ENCODE peak calls at places on chromosome 5, in four cellular contexts. H is neuronal stem cell, J is aorta, P is GM23338. L is an unnamed sample. For H3K4me1, the result is how much of the 10 kb centered on the place peaks cover.

GRCh38 chr5:20694121-20694520 is 706.1 kb upstream of the CDH18 start:
- DNase-seq in H (no peak), P (no peak), J (no peak), L (no peak)

GRCh38 chr5:143931389-143931984 is 119.5 kb downstream of the HMHB1 start:
- DNase-seq in H (no peak), J (no peak), P (no peak), L (no peak)

GRCh38 chr5:173240091-173241050 is 5.4 kb upstream of the NKX2-5 start:
- DNase-seq in P (peak), J (no peak), H (no peak), L (no peak)

GRCh38 chr5:173201636-173202265 is 33.3 kb downstream of the NKX2-5 start:
- DNase-seq in H (no peak), J (no peak), P (no peak), L (no peak)

GRCh38 chr5:138488481-138488945 is 23.2 kb downstream of the EGR1 start:
- DNase-seq in P (no peak), H (no peak), J (no peak), L (no peak)

GRCh38 chr5:170483701-170484458 is 19.9 kb upstream of the KCNIP1 start:
- DNase-seq in P (no peak), J (no peak), H (no peak), L (peak)

GRCh38 chr5:169083394-169084018 is 217.4 kb downstream of the SLIT3 start:
- DNase-seq in J (no peak), P (peak), H (no peak), L (no peak)

GRCh38 chr5:167440846-167441245 is 850.6 kb upstream of the WWC1 start:
- DNase-seq in J (no peak), H (no peak), P (no peak), L (no peak)

GRCh38 chr5:116702776-116703175 is 128.2 kb upstream of the SEMA6A start:
- DNase-seq in J (no peak), H (no peak), P (no peak), L (no peak)

GRCh38 chr5:159178978-159179377 is 30.4 kb downstream of the RNF145 start:
- DNase-seq in J (no peak), P (no peak), H (no peak), L (no peak)

GRCh38 chr5:61598140-61598539 is 266.1 kb downstream of the ZSWIM6 start:
- DNase-seq in P (no peak), J (no peak), H (no peak), L (no peak)

GRCh38 chr5:61600945-61601491 is 269.0 kb downstream of the ZSWIM6 start:
- DNase-seq in J (no peak), H (no peak), P (no peak), L (no peak)

GRCh38 chr5:61597684-61598083 is 265.6 kb downstream of the ZSWIM6 start:
- DNase-seq in H (no peak), J (no peak), P (no peak), L (no peak)

GRCh38 chr5:61600141-61600480 is 268.1 kb downstream of the ZSWIM6 start:
- DNase-seq in J (no peak), P (no peak), H (no peak), L (no peak)

GRCh38 chr5:61599370-61600140 is 267.5 kb downstream of the ZSWIM6 start:
- DNase-seq in J (no peak), H (no peak), P (no peak), L (no peak)
- H3K4me1 ChIP-seq in J (under half), H (under half), P (under half), L (under half)

DNA sequence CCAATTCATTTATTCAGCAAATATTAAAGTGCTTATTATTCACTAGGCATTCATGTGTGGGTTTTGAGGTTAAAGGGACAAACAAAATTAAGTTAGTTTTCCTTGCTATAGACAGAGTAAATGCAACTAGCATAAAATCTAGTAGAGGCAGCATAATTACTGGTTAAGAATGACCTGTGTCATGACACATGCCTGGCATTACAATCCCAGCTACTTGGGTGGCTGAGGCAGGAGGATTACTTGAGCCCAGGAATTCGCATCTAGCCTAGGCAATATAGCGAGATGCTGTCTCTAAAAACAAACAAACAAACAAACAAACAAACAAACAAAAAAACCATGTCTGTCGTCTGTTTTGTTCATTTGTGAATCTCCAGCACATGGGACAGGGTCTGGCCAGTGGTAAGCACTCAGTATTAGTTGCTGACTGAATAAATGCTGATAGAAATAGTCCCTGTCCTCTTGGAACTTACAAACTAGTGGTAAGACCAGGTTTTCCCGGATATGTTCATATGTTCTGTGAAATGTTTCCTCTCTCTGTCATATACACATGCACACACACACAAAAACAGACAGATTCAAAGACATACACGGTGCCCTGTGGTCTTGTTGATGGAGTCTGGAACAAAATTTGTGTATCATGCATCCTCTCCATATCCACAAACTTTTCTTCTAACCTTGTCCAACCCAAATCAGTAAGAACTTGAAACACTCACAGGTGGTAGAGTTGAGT is 41.8 kb upstream of the TNFAIP8 start:
- DNase-seq in P (no peak), H (no peak), J (no peak), L (no peak)
- H3K4me1 ChIP-seq in P (under half), H (under half), J (under half), L (under half)

GRCh38 chr5:119792154-119792799 is 162.9 kb downstream of the FAM170A start:
- DNase-seq in H (no peak), J (no peak), P (no peak), L (no peak)
- H3K4me1 ChIP-seq in H (under half), J (under half), P (under half), L (under half)

DNA sequence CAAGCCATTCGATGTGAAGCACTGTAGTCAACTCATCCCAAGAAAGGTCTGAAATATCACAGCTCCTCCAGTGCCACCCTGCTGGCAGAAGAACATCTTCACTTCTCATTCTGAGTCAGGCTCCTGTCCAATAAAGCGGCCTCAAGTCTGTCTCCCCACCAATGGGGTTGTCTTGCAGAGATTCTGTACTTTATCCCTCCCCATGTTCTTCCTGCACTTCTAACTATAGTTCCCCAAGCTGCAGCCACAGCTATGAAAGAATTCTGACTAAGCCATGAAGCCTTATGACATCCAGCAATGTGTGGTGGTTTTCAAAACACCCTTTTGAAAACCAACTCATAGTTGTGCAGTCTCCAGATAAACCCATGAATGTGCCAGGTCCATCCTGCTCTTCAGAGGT is 6.8 kb downstream of the MACROH2A1 start:
- DNase-seq in H (no peak), P (no peak), J (no peak), L (no peak)
- H3K4me1 ChIP-seq in H (under half), P (under half), J (under half), L (half or more)

DNA sequence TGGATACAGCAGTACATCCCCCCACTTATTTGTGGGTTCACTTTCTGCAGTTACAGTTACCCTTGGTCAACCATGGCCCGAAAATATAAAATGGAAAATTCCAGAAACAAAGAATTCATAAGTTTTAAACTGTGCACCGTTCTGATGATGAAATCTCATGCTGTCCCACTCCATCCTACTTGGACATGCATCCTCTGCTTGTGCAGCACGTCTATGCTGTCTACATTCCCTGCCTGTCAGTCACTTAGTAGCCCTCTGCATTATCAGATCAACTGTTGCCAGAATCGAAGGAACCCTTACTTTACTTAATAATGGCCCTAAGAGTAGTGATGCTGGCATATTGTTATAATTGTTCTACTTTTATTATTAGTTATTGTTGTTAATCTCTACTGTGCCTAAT is 14.6 kb downstream of the MARCHF3 start:
- DNase-seq in J (no peak), H (no peak), P (no peak), L (no peak)
- H3K4me1 ChIP-seq in J (under half), H (under half), P (under half), L (under half)

GRCh38 chr5:172175263-172175719 is 12.7 kb downstream of the STK10 start:
- DNase-seq in P (no peak), J (peak), H (no peak), L (no peak)

GRCh38 chr5:172179032-172179989 is 8.7 kb downstream of the STK10 start:
- DNase-seq in P (peak), H (no peak), J (no peak), L (no peak)

GRCh38 chr5:172178301-172179031 is 9.6 kb downstream of the STK10 start:
- DNase-seq in J (no peak), P (no peak), H (no peak), L (no peak)

GRCh38 chr5:172173771-172174170 is 14.3 kb downstream of the STK10 start:
- DNase-seq in P (no peak), J (peak), H (no peak), L (no peak)

DNA sequence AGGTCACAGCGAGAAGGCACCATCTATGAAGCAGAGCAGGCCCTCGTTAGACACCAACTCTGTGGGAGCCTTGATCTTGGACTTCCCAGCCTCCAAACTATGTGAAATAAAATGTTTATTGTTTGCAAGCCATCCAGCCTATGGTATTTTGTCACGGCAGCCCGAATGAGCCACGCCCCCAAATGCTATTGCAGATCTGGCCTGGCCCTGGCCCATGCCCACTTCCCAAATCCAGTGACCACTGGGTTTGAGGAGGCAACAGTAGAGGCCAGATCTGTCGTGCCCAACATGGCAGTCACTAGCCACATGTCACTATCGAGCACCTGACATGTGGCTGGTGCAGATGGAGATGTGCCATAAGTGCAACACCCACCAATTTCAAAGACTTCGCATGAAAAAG is 10.8 kb downstream of the STK10 start:
- DNase-seq in J (no peak), H (no peak), P (no peak), L (no peak)
- H3K4me1 ChIP-seq in J (under half), H (under half), P (under half), L (under half)

GRCh38 chr5:65970481-65971367 is 44.3 kb downstream of the ERBIN start:
- DNase-seq in H (no peak), J (no peak), P (no peak), L (no peak)

GRCh38 chr5:65967288-65968066 is 41.1 kb downstream of the ERBIN start:
- DNase-seq in P (no peak), J (no peak), H (no peak), L (no peak)

GRCh38 chr5:65971643-65972042 is 45.3 kb downstream of the ERBIN start:
- DNase-seq in H (no peak), J (no peak), P (no peak), L (no peak)

GRCh38 chr5:65969539-65970393 is 43.4 kb downstream of the ERBIN start:
- DNase-seq in J (no peak), P (no peak), H (no peak), L (no peak)
- H3K4me1 ChIP-seq in J (under half), P (under half), H (under half), L (under half)

GRCh38 chr5:176536132-176536901 is 885 bp downstream of the RNF44 start:
- DNase-seq in H (peak), P (peak), J (peak), L (peak)
- H3K4me1 ChIP-seq in H (under half), P (under half), J (under half), L (half or more)

DNA sequence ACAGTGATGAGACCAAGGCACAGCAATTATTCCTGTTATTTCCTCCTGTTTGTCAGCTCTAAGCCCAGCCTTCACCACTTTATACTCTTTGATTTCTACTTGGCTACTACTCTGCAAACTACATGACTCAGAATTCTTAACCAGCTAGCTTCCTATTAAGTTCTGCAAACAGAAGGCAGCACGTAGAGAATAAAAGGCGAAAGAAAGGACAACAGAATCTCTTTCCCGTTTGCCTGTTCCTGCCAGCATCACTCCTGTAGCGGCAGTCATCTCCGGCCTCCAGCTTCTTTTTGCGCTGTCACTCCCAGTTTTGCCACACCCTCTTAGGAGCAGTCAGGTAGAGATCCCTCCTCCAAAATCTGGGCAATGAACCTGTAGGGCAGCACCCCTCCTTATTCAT is 29.9 kb downstream of the DPYSL3 start:
- DNase-seq in P (peak), J (no peak), H (no peak), L (no peak)
- H3K4me1 ChIP-seq in P (half or more), J (under half), H (under half), L (under half)

L was measured in vagina.